ENCODE peak calls at places on chromosomes 7 and 10, in eight cellular contexts. One of them, this sample, is unnamed.

GRCh38 chr7:37726022-37726421 is 42.5 kb downstream of the GPR141 start:
- DNase-seq in A549: no peak
- DNase-seq in sciatic nerve: no peak
- DNase-seq in testis: no peak
- DNase-seq in LHCN-M2: no peak
- DNase-seq in AG10803: no peak
- DNase-seq in EL: no peak
- DNase-seq in SK-N-MC: no peak
- DNase-seq in this sample: no peak

GRCh38 chr10:43202224-43202656 is 64.0 kb downstream of the CSGALNACT2 start:
- DNase-seq in A549: no peak
- DNase-seq in sciatic nerve: peak; percentile 68
- DNase-seq in testis: no peak
- DNase-seq in LHCN-M2: peak; percentile 31
- DNase-seq in AG10803: peak; percentile 19
- DNase-seq in EL: no peak
- DNase-seq in SK-N-MC: no peak
- DNase-seq in this sample: no peak

GRCh38 chr10:122282253-122282671 is 11.2 kb downstream of the BTBD16 start:
- DNase-seq in A549: no peak
- DNase-seq in sciatic nerve: no peak
- DNase-seq in testis: no peak
- DNase-seq in LHCN-M2: peak; percentile 76
- DNase-seq in AG10803: peak; percentile 26
- DNase-seq in EL: peak; percentile 37
- DNase-seq in SK-N-MC: no peak
- DNase-seq in this sample: no peak

GRCh38 chr10:28668363-28669226 is 8.7 kb upstream of the BAMBI start:
- DNase-seq in A549: peak; percentile 44
- DNase-seq in sciatic nerve: peak; percentile 74
- DNase-seq in testis: peak; percentile 69
- DNase-seq in LHCN-M2: no peak
- DNase-seq in AG10803: no peak
- DNase-seq in EL: peak; percentile 70
- DNase-seq in SK-N-MC: no peak
- DNase-seq in this sample: no peak

GRCh38 chr7:157979631-157980340 is 607.8 kb downstream of the PTPRN2 start:
- DNase-seq in A549: no peak
- DNase-seq in sciatic nerve: peak; percentile 39
- DNase-seq in testis: no peak
- DNase-seq in LHCN-M2: no peak
- DNase-seq in AG10803: no peak
- DNase-seq in EL: no peak
- DNase-seq in SK-N-MC: no peak
- DNase-seq in this sample: no peak

GRCh38 chr10:79246209-79246581 is 101.1 kb upstream of the PPIF start:
- DNase-seq in A549: no peak
- DNase-seq in sciatic nerve: no peak
- DNase-seq in testis: peak; percentile 60
- DNase-seq in LHCN-M2: peak; percentile 55
- DNase-seq in AG10803: peak; percentile 57
- DNase-seq in EL: no peak
- DNase-seq in SK-N-MC: no peak
- DNase-seq in this sample: no peak

GRCh38 chr10:35898722-35899485 is 256.8 kb upstream of the FZD8 start:
- DNase-seq in A549: no peak
- DNase-seq in sciatic nerve: no peak
- DNase-seq in testis: peak; percentile 57
- DNase-seq in LHCN-M2: no peak
- DNase-seq in AG10803: no peak
- DNase-seq in EL: no peak
- DNase-seq in SK-N-MC: no peak
- DNase-seq in this sample: no peak

GRCh38 chr10:30894221-30894620 is 137.4 kb downstream of the ZNF438 start:
- DNase-seq in A549: no peak
- DNase-seq in sciatic nerve: no peak
- DNase-seq in testis: no peak
- DNase-seq in LHCN-M2: no peak
- DNase-seq in AG10803: no peak
- DNase-seq in EL: no peak
- DNase-seq in SK-N-MC: no peak
- DNase-seq in this sample: no peak

GRCh38 chr7:7274782-7275181 is 92.4 kb downstream of the C1GALT1 start:
- DNase-seq in A549: no peak
- DNase-seq in sciatic nerve: no peak
- DNase-seq in testis: no peak
- DNase-seq in LHCN-M2: peak; percentile 76
- DNase-seq in AG10803: peak; percentile 36
- DNase-seq in EL: peak; percentile 36
- DNase-seq in SK-N-MC: no peak
- DNase-seq in this sample: no peak

GRCh38 chr7:112573302-112574039 is 92.7 kb downstream of the LSMEM1 start:
- DNase-seq in A549: no peak
- DNase-seq in sciatic nerve: no peak
- DNase-seq in testis: no peak
- DNase-seq in LHCN-M2: peak; percentile 12
- DNase-seq in AG10803: no peak
- DNase-seq in EL: no peak
- DNase-seq in SK-N-MC: no peak
- DNase-seq in this sample: no peak

GRCh38 chr10:123642697-123643096 is 23.5 kb upstream of the GPR26 start:
- DNase-seq in A549: no peak
- DNase-seq in sciatic nerve: no peak
- DNase-seq in testis: no peak
- DNase-seq in LHCN-M2: no peak
- DNase-seq in AG10803: no peak
- DNase-seq in EL: no peak
- DNase-seq in SK-N-MC: no peak
- DNase-seq in this sample: no peak

GRCh38 chr7:101733713-101734475 is 83.5 kb upstream of the CUX1 start:
- DNase-seq in A549: no peak
- DNase-seq in sciatic nerve: no peak
- DNase-seq in testis: peak; percentile 50
- DNase-seq in LHCN-M2: peak; percentile 53
- DNase-seq in AG10803: peak; percentile 45
- DNase-seq in EL: peak; percentile 48
- DNase-seq in SK-N-MC: no peak
- DNase-seq in this sample: no peak

This sample was measured in Panc1.